ENCODE peak calls at places on chromosome 18, in seven cellular contexts. Q is H9, L is mesenchymal stem cell, F is neuronal stem cell, T is H1, S is IMR-90, G is trophoblast cell. X is an unnamed sample.

GRCh38 chr18:57440331-57441101 is 5.3 kb downstream of the ONECUT2 start:
- DNase-seq in T (peak), G (no peak), S (no peak), F (peak), L (no peak), Q (peak), X (peak)

GRCh38 chr18:8088626-8089025 is 520.6 kb upstream of the RAB12 start:
- DNase-seq in L (no peak), G (no peak), S (no peak), Q (no peak), T (no peak), F (no peak), X (no peak)

GRCh38 chr18:61893304-61893970 is 630 bp upstream of the RNF152 start:
- DNase-seq in F (peak), S (peak), L (peak), G (no peak), T (peak), Q (peak), X (peak)

GRCh38 chr18:6920099-6920955 is 190.8 kb downstream of the ARHGAP28 start:
- DNase-seq in T (peak), S (peak), G (peak), F (peak), Q (peak), L (peak), X (peak)

GRCh38 chr18:51164327-51165290 is 32.9 kb downstream of the MEX3C start:
- DNase-seq in Q (no peak), L (no peak), F (no peak), S (no peak), G (no peak), T (no peak), X (peak)

GRCh38 chr18:46297621-46298020 is 193.4 kb downstream of the HAUS1 start:
- DNase-seq in G (no peak), F (no peak), S (no peak), L (no peak), Q (no peak), T (no peak), X (no peak)

GRCh38 chr18:75215663-75216062 is 5.1 kb downstream of the TSHZ1 start:
- DNase-seq in T (no peak), F (no peak), Q (no peak), G (no peak), S (no peak), L (no peak), X (no peak)

GRCh38 chr18:23401400-23402347 is 51.4 kb upstream of the RIOK3 start:
- DNase-seq in Q (peak), S (peak), T (no peak), F (peak), L (peak), G (no peak), X (peak)

GRCh38 chr18:45775241-45775676 is 50.2 kb upstream of the SIGLEC15 start:
- DNase-seq in T (peak), F (no peak), L (peak), G (peak), S (peak), Q (peak), X (peak)

GRCh38 chr18:62759704-62760402 is 44.5 kb downstream of the PHLPP1 start:
- DNase-seq in S (peak), G (no peak), Q (no peak), L (no peak), T (no peak), F (no peak), X (peak)

GRCh38 chr18:32542221-32542798 is 71.6 kb upstream of the GAREM1 start:
- DNase-seq in G (peak), Q (no peak), T (no peak), F (no peak), S (peak), L (peak), X (peak)

GRCh38 chr18:36470896-36471295 is 173.4 kb downstream of the FHOD3 start:
- DNase-seq in L (no peak), Q (no peak), F (no peak), G (no peak), T (no peak), S (no peak), X (no peak)

DNA sequence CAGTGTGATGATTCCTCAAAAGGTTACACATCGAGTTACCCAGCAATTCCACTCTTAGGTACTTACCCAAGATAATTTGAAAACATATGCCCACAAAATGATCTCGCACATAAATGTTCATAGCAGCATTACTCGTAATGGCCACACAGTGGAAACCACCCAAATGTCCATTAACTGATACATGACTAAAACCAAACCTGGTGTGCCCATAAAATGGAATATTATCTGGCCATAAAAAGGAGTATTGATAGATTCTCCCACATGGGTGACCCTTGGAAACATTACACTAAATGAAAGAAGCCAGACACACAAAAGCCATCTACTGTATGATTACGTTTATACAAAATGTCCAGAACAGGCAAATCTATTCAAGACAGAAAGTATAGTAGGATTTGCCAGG is 70.4 kb downstream of the ALPK2 start:
- DNase-seq in F (no peak), G (no peak), T (no peak), L (peak), S (peak), Q (no peak), X (no peak)
- H3K4ac ChIP-seq in F (no peak), G (no peak), T (no peak), L (no peak), S (no peak), Q (no peak), X (no peak)

GRCh38 chr18:49547701-49548100 is 14.2 kb upstream of the LIPG start:
- DNase-seq in F (no peak), L (no peak), T (no peak), S (no peak), Q (no peak), G (no peak), X (no peak)

GRCh38 chr18:49550621-49551020 is 11.2 kb upstream of the LIPG start:
- DNase-seq in T (no peak), Q (no peak), F (no peak), G (no peak), L (no peak), S (no peak), X (no peak)

GRCh38 chr18:49546719-49547273 is 15.1 kb upstream of the LIPG start:
- DNase-seq in G (no peak), Q (no peak), L (no peak), T (no peak), F (no peak), S (no peak), X (peak)

GRCh38 chr18:49544362-49544761 is 17.5 kb upstream of the LIPG start:
- DNase-seq in L (no peak), Q (no peak), G (no peak), S (no peak), T (no peak), F (no peak), X (no peak)

GRCh38 chr18:49548266-49548665 is 13.6 kb upstream of the LIPG start:
- DNase-seq in L (peak), Q (no peak), G (peak), S (peak), T (no peak), F (no peak), X (no peak)
- H3K4me2 ChIP-seq in L (no peak), Q (no peak), G (no peak), S (no peak), T (no peak), F (no peak), X (no peak)

GRCh38 chr18:9117980-9118841 is 15.7 kb downstream of the NDUFV2 start:
- DNase-seq in S (no peak), Q (no peak), T (no peak), L (peak), G (no peak), F (no peak), X (no peak)

GRCh38 chr18:9109523-9109922 is 7.0 kb downstream of the NDUFV2 start:
- DNase-seq in S (peak), Q (no peak), T (no peak), L (peak), G (no peak), F (no peak), X (peak)

GRCh38 chr18:9108911-9109310 is 6.4 kb downstream of the NDUFV2 start:
- DNase-seq in Q (no peak), T (no peak), L (no peak), S (no peak), G (no peak), F (no peak), X (no peak)

GRCh38 chr18:9115984-9116383 is 13.5 kb downstream of the NDUFV2 start:
- DNase-seq in F (no peak), Q (no peak), L (no peak), T (no peak), G (no peak), S (no peak), X (no peak)

GRCh38 chr18:9113468-9114149 is 11.1 kb downstream of the NDUFV2 start:
- DNase-seq in Q (no peak), F (no peak), L (no peak), G (no peak), S (no peak), T (no peak), X (no peak)
- H3K4ac ChIP-seq in Q (no peak), F (no peak), L (peak), G (peak), S (no peak), T (no peak), X (no peak)

GRCh38 chr18:21896732-21897336 is 156.2 kb downstream of the MIB1 start:
- DNase-seq in S (no peak), T (no peak), L (no peak), G (no peak), F (no peak), Q (peak), X (no peak)
- H3K4me2 ChIP-seq in S (no peak), T (no peak), L (no peak), G (no peak), F (no peak), Q (no peak), X (no peak)

X was measured in mesendoderm.